ENCODE peak calls at places on chromosomes 1 and 21, in six cellular contexts. O, F, K, N, M and J are unnamed samples.

GRCh38 chr1:46183119-46183842 is 7.0 kb upstream of the P3R3URF start:
- DNase-seq in F (no peak), K (no peak), O (peak), N (no peak), M (no peak), J (no peak)

GRCh38 chr1:56200446-56200845 is 378.9 kb downstream of the PLPP3 start:
- DNase-seq in K (no peak), F (no peak), N (no peak), M (peak), O (no peak), J (no peak)

GRCh38 chr1:199463521-199464127 is 563.9 kb upstream of the NR5A2 start:
- DNase-seq in F (no peak), O (peak), N (no peak), K (no peak), M (no peak), J (no peak)

GRCh38 chr1:230288641-230289349 is 137.3 kb downstream of the PGBD5 start:
- DNase-seq in M (no peak), K (no peak), N (no peak), O (peak), F (no peak), J (no peak)

GRCh38 chr21:37986751-37987399 is 70.6 kb upstream of the KCNJ6 start:
- DNase-seq in K (no peak), F (no peak), O (no peak), M (no peak), N (no peak), J (no peak)

GRCh38 chr1:24830680-24831272 is 85.5 kb downstream of the CLIC4 start:
- DNase-seq in N (no peak), K (no peak), F (no peak), O (peak), M (no peak), J (no peak)

GRCh38 chr1:116504308-116505156 is 66.3 kb downstream of the CD58 start:
- DNase-seq in F (peak), K (peak), M (no peak), O (peak), N (peak), J (no peak)

GRCh38 chr1:30742963-30743559 is 14.5 kb downstream of the LAPTM5 start:
- DNase-seq in K (no peak), M (no peak), F (no peak), N (no peak), O (no peak), J (no peak)

GRCh38 chr1:159879977-159880376 is 17.5 kb upstream of the VSIG8 start:
- DNase-seq in O (peak), M (no peak), F (no peak), N (no peak), K (no peak), J (no peak)

GRCh38 chr1:178238722-178239510 is 145.0 kb downstream of the RASAL2 start:
- DNase-seq in M (no peak), F (no peak), N (no peak), K (no peak), O (peak), J (no peak)

GRCh38 chr1:47707887-47708535 is 270.2 kb downstream of the FOXD2 start:
- DNase-seq in M (no peak), K (no peak), N (no peak), F (no peak), O (no peak), J (no peak)

GRCh38 chr1:1210726-1211540 is 3.0 kb downstream of the TNFRSF4 start:
- DNase-seq in F (no peak), N (no peak), K (no peak), M (peak), O (no peak), J (no peak)

GRCh38 chr1:227805606-227806197 is 9.8 kb upstream of the PRSS38 start:
- DNase-seq in M (no peak), O (peak), K (no peak), F (no peak), N (no peak), J (no peak)

GRCh38 chr1:24105368-24106160 is 6.4 kb downstream of the MYOM3 start:
- DNase-seq in K (no peak), N (no peak), O (no peak), F (no peak), M (no peak), J (no peak)

GRCh38 chr1:41626616-41627375 is 142.3 kb upstream of the EDN2 start:
- DNase-seq in F (no peak), O (no peak), M (no peak), K (no peak), N (no peak), J (no peak)

GRCh38 chr21:28771790-28772501 is 220.7 kb downstream of the LTN1 start:
- DNase-seq in K (no peak), F (no peak), O (peak), M (no peak), N (no peak), J (no peak)

GRCh38 chr1:150150511-150151021 is 850 bp downstream of the PLEKHO1 start:
- DNase-seq in M (peak), K (peak), O (no peak), N (no peak), F (no peak), J (peak)

GRCh38 chr1:185352067-185352466 is 35.0 kb upstream of the IVNS1ABP start:
- DNase-seq in F (no peak), M (no peak), O (peak), K (no peak), N (no peak), J (no peak)

GRCh38 chr1:59418361-59418760 is 121.5 kb downstream of the FGGY start:
- DNase-seq in K (no peak), N (no peak), O (no peak), F (no peak), M (no peak), J (no peak)

GRCh38 chr21:28794341-28794970 is 198.2 kb downstream of the LTN1 start:
- DNase-seq in O (peak), M (no peak), K (no peak), F (no peak), N (no peak), J (no peak)

GRCh38 chr1:14143777-14144176 is 443.8 kb downstream of the PRDM2 start:
- DNase-seq in M (no peak), O (no peak), K (no peak), N (no peak), F (no peak), J (no peak)

GRCh38 chr1:92419642-92420041 is 67.1 kb downstream of the GFI1 start:
- DNase-seq in O (no peak), K (no peak), N (no peak), F (no peak), M (no peak), J (no peak)